ENCODE peak calls at places on chromosomes 6 and 20, in ten cellular contexts. N is mucosa of descending colon; B is right lobe of liver; G is brain microvascular endothelial cell; K is prostate gland; C is naive thymus-derived CD4-positive, alpha-beta T cell; D is psoas muscle; R is SJSA1; H is breast epithelium; W is tibial artery. E is an unnamed sample.

GRCh38 chr6:72524011-72524645 is 97.7 kb upstream of the KCNQ5 start:
- DNase-seq in K (no peak), C (no peak), W (no peak), N (no peak), G (no peak), D (no peak), R (no peak), H (no peak), B (no peak), E (no peak)

GRCh38 chr6:13396241-13396792 is 68.0 kb upstream of the TBC1D7 start:
- DNase-seq in D (no peak), C (no peak), B (no peak), G (no peak), W (no peak), R (no peak), H (no peak), K (no peak), N (no peak), E (no peak)

GRCh38 chr6:106256201-106256968 is 69.2 kb downstream of the ATG5 start:
- DNase-seq in K (no peak), W (no peak), R (no peak), D (no peak), N (no peak), B (no peak), H (no peak), G (no peak), C (no peak), E (no peak)

GRCh38 chr6:11218827-11219826 is 13.3 kb downstream of the NEDD9 start:
- DNase-seq in H (peak; percentile 65), B (peak; percentile 44), W (peak; percentile 69), C (no peak), D (peak; percentile 58), G (no peak), N (no peak), K (peak; percentile 50), R (no peak), E (peak; percentile 55)

GRCh38 chr6:33248643-33248931 is 23.1 kb downstream of the VPS52 start:
- DNase-seq in G (no peak), N (no peak), W (no peak), C (no peak), R (peak; percentile 50), H (no peak), D (no peak), K (no peak), B (peak; percentile 41), E (no peak)

GRCh38 chr20:62947532-62948300 is 4.8 kb upstream of the SLC17A9 start:
- DNase-seq in W (no peak), R (no peak), H (no peak), N (no peak), B (no peak), G (no peak), C (no peak), D (no peak), K (no peak), E (no peak)

GRCh38 chr6:15892369-15892768 is 229.5 kb upstream of the DTNBP1 start:
- DNase-seq in H (no peak), B (no peak), W (no peak), K (no peak), G (no peak), R (no peak), D (no peak), N (no peak), C (no peak), E (no peak)

GRCh38 chr6:143286280-143286795 is 164.2 kb downstream of the ADAT2 start:
- DNase-seq in C (no peak), R (no peak), H (peak; percentile 20), K (peak; percentile 16), N (no peak), B (no peak), D (no peak), W (no peak), G (peak; percentile 4), E (no peak)

GRCh38 chr6:166998256-166999144 is 697 bp upstream of the CEP43 start:
- DNase-seq in W (peak; percentile 22), B (peak; percentile 47), R (peak; percentile 45), K (peak; percentile 11), G (peak; percentile 18), N (peak; percentile 64), C (no peak), H (no peak), D (peak; percentile 55), E (no peak)

GRCh38 chr6:786946-787763 is 94.2 kb upstream of the EXOC2 start:
- DNase-seq in R (no peak), B (no peak), G (no peak), D (no peak), W (no peak), K (no peak), N (no peak), C (no peak), H (no peak), E (no peak)

DNA sequence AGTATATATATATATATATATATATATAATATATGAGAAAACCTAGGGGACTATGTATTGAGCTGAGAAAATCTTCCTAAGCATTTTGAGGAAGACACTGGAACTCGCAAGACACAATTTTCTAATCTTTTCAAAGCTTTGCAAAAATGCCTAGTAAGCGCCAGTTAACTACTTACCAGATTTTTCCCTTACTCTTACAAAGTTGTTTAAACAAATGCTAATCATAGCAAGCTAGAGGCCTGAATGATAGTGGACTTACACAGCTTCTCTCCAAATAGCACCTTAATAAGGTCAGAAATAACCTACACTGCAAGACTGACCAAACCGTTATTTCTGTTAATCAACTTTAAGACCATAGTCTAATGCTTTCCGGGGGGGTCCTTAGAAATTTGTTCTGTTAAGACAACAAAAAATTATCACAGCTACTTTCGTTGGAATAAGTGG is 56.1 kb upstream of the HFE start:
- DNase-seq in B (no peak), C (no peak), K (no peak), G (no peak), D (no peak), H (no peak), W (no peak), N (no peak), R (no peak), E (no peak)
- H3K4me3 ChIP-seq in B (no peak overlapping the region), C (peak overlapping the region; percentile 70), K (peak overlapping the region; percentile 50), G (peak overlapping the region; percentile 74), D (peak overlapping the region; percentile 66), H (no peak overlapping the region), W (no peak overlapping the region), N (no peak overlapping the region), R (peak overlapping the region; percentile 46), E (no peak overlapping the region)

DNA sequence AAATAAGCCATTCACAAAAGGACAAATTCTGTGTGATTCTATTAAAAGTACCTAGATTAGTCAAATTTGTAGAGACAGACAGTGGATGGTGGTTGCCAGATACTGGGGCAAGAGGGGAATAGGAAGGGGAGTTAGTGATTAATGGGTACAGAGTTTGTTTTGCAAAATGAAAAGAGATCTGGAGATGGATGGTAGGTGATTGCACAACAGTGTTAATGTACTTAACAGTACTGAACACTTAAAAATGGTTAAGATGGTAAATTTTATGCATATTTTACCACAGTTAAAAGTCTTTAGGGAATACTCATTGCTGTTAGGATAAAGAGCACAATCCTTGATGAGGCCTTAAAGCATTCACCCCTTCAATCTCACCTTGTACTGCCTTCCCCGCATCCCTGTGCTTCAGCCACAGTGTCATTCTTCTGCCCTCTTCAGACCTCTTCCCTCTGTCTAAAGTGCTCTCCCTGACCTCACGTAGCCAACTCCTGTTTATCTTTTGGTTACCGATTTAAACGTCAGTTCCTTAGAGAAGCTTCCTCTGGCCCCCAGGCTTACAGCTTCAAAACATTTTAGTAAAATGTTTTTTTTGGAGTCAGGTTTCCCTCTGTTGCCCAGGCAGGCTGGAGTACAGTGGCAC is 11.8 kb downstream of the PSMF1 start:
- DNase-seq in K (no peak), G (no peak), R (no peak), H (no peak), N (no peak), D (no peak), B (no peak), W (no peak), C (no peak), E (no peak)
- H3K36me3 ChIP-seq in K (peaks cover 9% of the 10 kb centered on the region), G (peaks cover 58% of the 10 kb centered on the region), R (peaks cover 88% of the 10 kb centered on the region), H (peaks cover 11% of the 10 kb centered on the region), N (peaks cover 1% of the 10 kb centered on the region), D (peaks cover 86% of the 10 kb centered on the region), B (peaks cover 67% of the 10 kb centered on the region), W (peaks cover 87% of the 10 kb centered on the region), C (peaks cover 30% of the 10 kb centered on the region), E (peaks cover 4% of the 10 kb centered on the region)

GRCh38 chr6:89117285-89118108 is at the start of gene SRSF12:
- DNase-seq in R (no peak), D (peak; percentile 66), H (no peak), N (peak; percentile 55), K (peak; percentile 19), B (peak; percentile 64), W (no peak), C (peak; percentile 33), G (no peak), E (no peak)
- H3K4me3 ChIP-seq in R (peak within 1 kb of the TSS; percentile 58), D (peak within 1 kb of the TSS; percentile 80), H (peak within 1 kb of the TSS; percentile 52), N (no peak within 1 kb of the TSS), K (peak within 1 kb of the TSS; percentile 65), B (peak within 1 kb of the TSS; percentile 61), W (peak within 1 kb of the TSS; percentile 67), C (peak within 1 kb of the TSS; percentile 42), G (peak within 1 kb of the TSS; percentile 55), E (peak within 1 kb of the TSS; percentile 70)

DNA sequence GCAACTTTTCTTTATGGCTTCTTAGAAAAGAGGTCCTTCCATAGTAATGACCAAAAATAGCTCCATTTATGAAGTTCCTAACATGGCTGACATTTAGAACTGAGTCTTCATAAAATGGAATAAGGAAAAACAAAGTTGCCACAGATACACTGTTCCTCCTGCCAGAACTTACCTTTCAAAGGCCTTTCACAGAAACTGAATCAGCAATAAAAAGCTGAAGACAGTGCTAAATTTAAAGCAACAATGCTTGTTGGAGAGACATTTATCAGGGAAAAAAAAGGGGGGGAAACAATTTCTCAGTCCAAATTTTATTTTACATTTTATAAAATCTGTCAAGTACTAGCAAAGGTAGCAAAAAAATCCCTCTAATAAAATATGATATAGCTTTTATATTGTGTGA is 17.3 kb downstream of the DEK start:
- DNase-seq in G (no peak), W (no peak), D (no peak), B (no peak), N (no peak), C (no peak), K (no peak), R (no peak), H (no peak), E (no peak)
- H3K36me3 ChIP-seq in G (peaks cover 5% of the 10 kb centered on the region), W (peaks cover 64% of the 10 kb centered on the region), D (peaks cover 91% of the 10 kb centered on the region), B (peaks cover 27% of the 10 kb centered on the region), N (no peaks in the 10 kb centered on the region), C (peaks cover 8% of the 10 kb centered on the region), K (no peaks in the 10 kb centered on the region), R (peaks cover 96% of the 10 kb centered on the region), H (no peaks in the 10 kb centered on the region), E (no peaks in the 10 kb centered on the region)

DNA sequence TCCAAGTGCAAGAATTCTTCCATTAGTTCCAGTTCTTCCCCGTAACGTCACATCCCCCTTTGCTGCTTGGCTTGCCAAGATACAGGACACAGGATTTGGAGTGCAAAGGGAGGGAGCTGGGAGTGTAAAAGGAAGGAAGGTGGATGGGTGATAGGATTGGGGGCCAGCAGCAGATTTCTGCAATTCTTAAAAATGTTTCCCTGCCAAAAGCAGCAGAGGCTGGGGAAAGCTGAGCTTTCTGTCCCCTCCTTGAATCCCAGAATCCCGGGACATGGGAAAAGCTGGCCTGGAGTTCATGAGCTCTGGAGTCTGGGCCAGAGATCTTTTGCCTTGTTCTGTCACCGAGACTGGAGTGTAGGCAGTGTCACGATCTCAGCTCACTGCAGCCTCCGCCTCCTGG is 60.0 kb upstream of the EPB41L1 start:
- DNase-seq in H (no peak), G (no peak), R (no peak), C (no peak), N (peak; percentile 59), B (no peak), K (no peak), D (no peak), W (no peak), E (no peak)
- H3K4me3 ChIP-seq in H (peak overlapping the region; percentile 69), G (no peak overlapping the region), R (no peak overlapping the region), C (no peak overlapping the region), N (no peak overlapping the region), B (no peak overlapping the region), K (peak overlapping the region; percentile 68), D (peak overlapping the region; percentile 73), W (peak overlapping the region; percentile 55), E (peak overlapping the region; percentile 23)

E was measured in gastrocnemius medialis.